ENCODE peak calls at places on chromosomes 4 and X, in ten cellular contexts. Y, X, L, E, F, O, G, U, B and S are unnamed samples.

GRCh38 chr4:183610033-183610432 is 49.0 kb downstream of the RWDD4 start:
- DNase-seq in Y (no peak), X (no peak), L (no peak), E (peak), F (peak), O (peak), G (no peak), U (no peak), B (no peak), S (no peak)

GRCh38 chr4:149881744-149882143 is 66.1 kb upstream of the IQCM start:
- DNase-seq in Y (no peak), X (no peak), L (no peak), E (no peak), F (no peak), O (no peak), G (no peak), U (no peak), B (no peak), S (no peak)

GRCh38 chr4:54254915-54255246 is 25.8 kb downstream of the PDGFRA start:
- DNase-seq in Y (no peak), X (no peak), L (no peak), E (no peak), F (no peak), O (no peak), G (no peak), U (no peak), B (no peak), S (no peak)

GRCh38 chr4:37623125-37623524 is 63.1 kb downstream of the RELL1 start:
- DNase-seq in Y (no peak), X (no peak), L (no peak), E (no peak), F (no peak), O (no peak), G (no peak), U (no peak), B (no peak), S (no peak)

GRCh38 chrX:136823175-136823574 is 42.4 kb upstream of the ARHGEF6 start:
- DNase-seq in Y (no peak), X (peak), L (no peak), E (peak), F (peak), O (peak), G (no peak), U (no peak), B (no peak), S (no peak)

GRCh38 chrX:137431693-137432488 is 134.0 kb upstream of the ZIC3 start:
- DNase-seq in Y (no peak), X (no peak), L (no peak), E (no peak), F (no peak), O (no peak), G (no peak), U (no peak), B (no peak), S (no peak)

GRCh38 chrX:116961872-116962582 is 499.3 kb upstream of the CT83 start:
- DNase-seq in Y (no peak), X (peak), L (no peak), E (no peak), F (no peak), O (no peak), G (no peak), U (no peak), B (no peak), S (no peak)

GRCh38 chr4:153661215-153661822 is 22.8 kb upstream of the TLR2 start:
- DNase-seq in Y (no peak), X (no peak), L (no peak), E (peak), F (no peak), O (no peak), G (no peak), U (no peak), B (no peak), S (no peak)

GRCh38 chrX:111869639-111870034 is 6.3 kb upstream of the TRPC5OS start:
- DNase-seq in Y (peak), X (peak), L (peak), E (no peak), F (peak), O (peak), G (no peak), U (no peak), B (no peak), S (no peak)

GRCh38 chr4:82864336-82865001 is 26.5 kb downstream of the SEC31A start:
- DNase-seq in Y (no peak), X (no peak), L (peak), E (no peak), F (no peak), O (no peak), G (no peak), U (no peak), B (no peak), S (peak)

GRCh38 chr4:6008092-6008551 is 10.1 kb downstream of the C4orf50 start:
- DNase-seq in Y (no peak), X (no peak), L (no peak), E (no peak), F (no peak), O (no peak), G (no peak), U (no peak), B (no peak), S (no peak)

GRCh38 chr4:39104255-39104654 is 42.2 kb downstream of the KLHL5 start:
- DNase-seq in Y (no peak), X (no peak), L (no peak), E (no peak), F (no peak), O (no peak), G (no peak), U (no peak), B (no peak), S (no peak)

GRCh38 chrX:9785252-9785943 is 831 bp upstream of the SHROOM2 start:
- DNase-seq in Y (no peak), X (no peak), L (no peak), E (no peak), F (no peak), O (no peak), G (no peak), U (no peak), B (no peak), S (no peak)

GRCh38 chrX:38768079-38768478 is 33.2 kb upstream of the MID1IP1 start:
- DNase-seq in Y (no peak), X (peak), L (no peak), E (no peak), F (peak), O (peak), G (no peak), U (no peak), B (no peak), S (no peak)

GRCh38 chrX:111124418-111124817 is 28.4 kb downstream of the PAK3 start:
- DNase-seq in Y (no peak), X (no peak), L (no peak), E (no peak), F (no peak), O (no peak), G (no peak), U (no peak), B (no peak), S (no peak)

GRCh38 chr4:129929052-129929451 is 833.1 kb downstream of the C4orf33 start:
- DNase-seq in Y (no peak), X (no peak), L (no peak), E (no peak), F (no peak), O (peak), G (no peak), U (no peak), B (no peak), S (no peak)

GRCh38 chr4:185472063-185472542 is 570 bp upstream of the CCDC110 start:
- DNase-seq in Y (no peak), X (no peak), L (no peak), E (no peak), F (no peak), O (no peak), G (no peak), U (no peak), B (no peak), S (no peak)

GRCh38 chr4:56958111-56958517 is 19.3 kb downstream of the NOA1 start:
- DNase-seq in Y (peak), X (peak), L (no peak), E (peak), F (peak), O (peak), G (no peak), U (no peak), B (no peak), S (no peak)

GRCh38 chr4:6568689-6569332 is 6.2 kb upstream of the MAN2B2 start:
- DNase-seq in Y (no peak), X (peak), L (no peak), E (peak), F (peak), O (peak), G (no peak), U (no peak), B (no peak), S (no peak)

GRCh38 chr4:149831656-149832208 is 16.1 kb upstream of the IQCM start:
- DNase-seq in Y (no peak), X (no peak), L (no peak), E (no peak), F (no peak), O (no peak), G (no peak), U (no peak), B (no peak), S (no peak)

GRCh38 chrX:80335062-80335830 is 85.0 kb upstream of the TENT5D start:
- DNase-seq in Y (peak), X (peak), L (peak), E (no peak), F (no peak), O (no peak), G (no peak), U (no peak), B (no peak), S (no peak)

GRCh38 chr4:80592950-80593349 is 257.4 kb downstream of the CFAP299 start:
- DNase-seq in Y (no peak), X (no peak), L (no peak), E (no peak), F (no peak), O (no peak), G (no peak), U (no peak), B (no peak), S (no peak)